ENCODE peak calls at places on chromosomes 5 and 9, in five cellular contexts. V is ovary, M is K562, L is stomach, B is GM12878. Y is an unnamed sample. For H3K36me3, the result is how much of the 10 kb centered on the place peaks cover.

GRCh38 chr9:76400534-76401096 is 6.4 kb upstream of the RFK start:
- DNase-seq in M (no peak), V (no peak), L (no peak), B (no peak), Y (no peak)

GRCh38 chr5:172757394-172758010 is 13.5 kb downstream of the DUSP1 start:
- DNase-seq in V (no peak), L (no peak), M (no peak), B (no peak), Y (no peak)

GRCh38 chr9:93305497-93306020 is 121.6 kb downstream of the WNK2 start:
- DNase-seq in M (no peak), V (no peak), L (peak), B (no peak), Y (no peak)

GRCh38 chr5:56696900-56697299 is 118.4 kb upstream of the MAP3K1 start:
- DNase-seq in L (no peak), M (no peak), B (no peak), V (peak), Y (no peak)

GRCh38 chr9:88173378-88173999 is 35.2 kb upstream of the SPATA31C2 start:
- DNase-seq in M (peak), B (no peak), V (no peak), L (no peak), Y (peak)

GRCh38 chr9:259405-260404 is 45.0 kb downstream of the DOCK8 start:
- DNase-seq in L (no peak), M (no peak), V (no peak), B (no peak), Y (no peak)

GRCh38 chr5:33857037-33857436 is 34.8 kb downstream of the ADAMTS12 start:
- DNase-seq in V (no peak), B (peak), L (no peak), M (no peak), Y (no peak)

GRCh38 chr5:56264417-56265025 is 31.4 kb upstream of the ANKRD55 start:
- DNase-seq in M (peak), B (no peak), L (peak), V (no peak), Y (no peak)

GRCh38 chr5:89396262-89396975 is 513.4 kb upstream of the MEF2C start:
- DNase-seq in M (no peak), V (no peak), B (peak), L (no peak), Y (no peak)

GRCh38 chr9:77708416-77708815 is 60.3 kb upstream of the GNA14 start:
- DNase-seq in V (no peak), M (no peak), B (no peak), L (no peak), Y (no peak)

GRCh38 chr9:38621434-38622082 is 1.2 kb upstream of the ANKRD18A start:
- DNase-seq in L (peak), V (no peak), M (no peak), B (no peak), Y (peak)

GRCh38 chr5:73528248-73528647 is 30.0 kb downstream of the BTF3 start:
- DNase-seq in M (no peak), B (no peak), V (no peak), L (no peak), Y (no peak)

GRCh38 chr9:17635115-17635890 is 56.4 kb downstream of the SH3GL2 start:
- DNase-seq in L (no peak), V (no peak), M (no peak), B (no peak), Y (no peak)

GRCh38 chr9:101440714-101441230 is 5.2 kb upstream of the ALDOB start:
- DNase-seq in B (no peak), V (no peak), L (no peak), M (no peak), Y (no peak)

GRCh38 chr5:76601470-76601869 is 21.7 kb downstream of the F2RL2 start:
- DNase-seq in M (peak), B (no peak), L (no peak), V (no peak), Y (no peak)

GRCh38 chr5:15904894-15905805 is 274.4 kb downstream of the MARCHF11 start:
- DNase-seq in V (no peak), M (no peak), B (no peak), L (no peak), Y (no peak)

DNA sequence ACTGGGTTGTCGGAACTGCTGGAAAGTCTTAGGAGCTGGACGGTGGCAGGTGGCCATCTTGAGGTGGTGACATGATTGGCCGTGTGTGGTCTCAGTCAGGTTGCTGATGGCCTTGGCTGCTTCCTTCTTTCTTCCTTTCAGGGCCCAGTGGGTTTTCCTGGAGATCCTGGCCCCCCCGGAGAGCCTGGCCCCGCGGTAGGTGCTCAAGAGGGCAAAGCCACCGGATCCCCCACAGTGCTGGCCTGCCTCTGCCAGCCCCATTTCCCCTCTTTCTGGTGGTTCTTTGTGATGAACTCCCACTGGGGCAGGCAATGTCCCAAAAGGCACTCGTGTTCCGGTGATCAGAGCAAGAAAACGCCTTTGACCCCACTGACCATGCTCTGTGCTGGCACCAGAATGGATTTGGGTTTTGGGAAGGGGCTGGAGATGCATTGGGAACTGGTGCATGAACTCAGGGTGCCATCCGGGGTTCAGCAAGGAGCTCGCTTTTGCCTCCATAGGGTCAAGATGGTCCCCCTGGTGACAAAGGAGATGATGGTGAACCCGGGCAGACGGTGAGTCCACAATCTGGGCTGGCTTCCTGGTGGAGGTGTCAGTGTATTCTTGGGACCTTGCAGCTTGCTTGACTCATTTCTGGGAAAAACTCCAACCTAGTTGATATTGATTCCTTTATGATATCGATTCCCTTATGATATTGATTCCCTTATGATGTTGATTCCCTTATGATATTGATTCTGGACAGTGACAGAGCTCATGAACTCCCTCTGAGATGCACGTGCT is 65.0 kb upstream of the FCN2 start:
- DNase-seq in V (no peak), B (no peak), M (no peak), L (no peak), Y (no peak)
- H3K36me3 ChIP-seq in V (under half), B (under half), M (under half), L (under half), Y (under half)

GRCh38 chr5:72252574-72253155 is 67.4 kb downstream of the MRPS27 start:
- DNase-seq in L (no peak), B (no peak), V (no peak), M (no peak), Y (no peak)
- TF ChIP-seq EP300 in L (no peak), B (no peak), V (no peak), M (no peak), Y (no peak)

GRCh38 chr5:179883163-179883562 is 24.5 kb downstream of the TBC1D9B start:
- DNase-seq in M (no peak), L (no peak), B (no peak), V (no peak), Y (no peak)
- H3K36me3 ChIP-seq in M (half or more), L (under half), B (under half), V (under half), Y (under half)

GRCh38 chr5:112143684-112144083 is 275.4 kb downstream of the EPB41L4A start:
- DNase-seq in L (no peak), M (no peak), V (no peak), B (no peak), Y (no peak)

GRCh38 chr5:112141582-112141981 is 277.5 kb downstream of the EPB41L4A start:
- DNase-seq in M (no peak), L (no peak), B (no peak), V (no peak), Y (no peak)

GRCh38 chr5:112146323-112146848 is 272.7 kb downstream of the EPB41L4A start:
- DNase-seq in L (no peak), V (no peak), M (no peak), B (peak), Y (no peak)

DNA sequence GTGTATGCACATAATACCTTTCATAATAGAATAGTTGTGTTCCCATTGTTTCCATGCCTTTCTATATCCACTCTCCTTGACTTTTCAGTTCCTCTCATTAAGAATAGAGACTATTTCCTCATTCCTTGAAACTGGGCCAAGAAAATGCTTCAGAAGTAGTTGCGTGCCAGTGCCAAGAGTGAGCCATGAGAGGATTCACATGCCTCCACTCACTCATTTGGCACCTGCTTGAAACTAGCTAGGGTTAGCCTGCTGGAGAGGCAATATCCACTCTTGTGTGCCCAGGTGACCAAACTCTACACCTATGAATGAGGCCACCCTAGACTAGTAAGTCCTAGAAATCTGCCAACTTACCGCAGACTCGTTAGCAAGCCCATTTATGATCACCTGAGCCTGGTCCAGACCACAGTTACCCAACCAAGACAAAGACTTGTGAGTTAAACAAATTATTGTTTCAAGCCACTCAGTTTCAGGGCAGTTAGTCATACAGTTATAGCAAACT is 276.3 kb downstream of the EPB41L4A start:
- DNase-seq in L (no peak), B (peak), V (no peak), M (no peak), Y (no peak)
- TF ChIP-seq EP300 in L (no peak), B (peak), V (no peak), M (no peak), Y (no peak)

GRCh38 chr5:113552620-113553019 is 39.1 kb downstream of the YTHDC2 start:
- DNase-seq in V (no peak), M (no peak), B (no peak), L (no peak), Y (no peak)
- H3K36me3 ChIP-seq in V (under half), M (half or more), B (under half), L (under half), Y (half or more)

GRCh38 chr5:59744531-59744992 is 149.0 kb downstream of the PDE4D start:
- DNase-seq in L (no peak), V (no peak), M (no peak), B (no peak), Y (no peak)
- TF ChIP-seq EP300 in L (no peak), V (no peak), M (no peak), B (no peak), Y (no peak)

GRCh38 chr5:148412124-148412523 is 28.4 kb downstream of the FBXO38 start:
- DNase-seq in V (no peak), L (no peak), M (no peak), B (no peak), Y (no peak)
- H3K36me3 ChIP-seq in V (under half), L (under half), M (half or more), B (under half), Y (under half)

DNA sequence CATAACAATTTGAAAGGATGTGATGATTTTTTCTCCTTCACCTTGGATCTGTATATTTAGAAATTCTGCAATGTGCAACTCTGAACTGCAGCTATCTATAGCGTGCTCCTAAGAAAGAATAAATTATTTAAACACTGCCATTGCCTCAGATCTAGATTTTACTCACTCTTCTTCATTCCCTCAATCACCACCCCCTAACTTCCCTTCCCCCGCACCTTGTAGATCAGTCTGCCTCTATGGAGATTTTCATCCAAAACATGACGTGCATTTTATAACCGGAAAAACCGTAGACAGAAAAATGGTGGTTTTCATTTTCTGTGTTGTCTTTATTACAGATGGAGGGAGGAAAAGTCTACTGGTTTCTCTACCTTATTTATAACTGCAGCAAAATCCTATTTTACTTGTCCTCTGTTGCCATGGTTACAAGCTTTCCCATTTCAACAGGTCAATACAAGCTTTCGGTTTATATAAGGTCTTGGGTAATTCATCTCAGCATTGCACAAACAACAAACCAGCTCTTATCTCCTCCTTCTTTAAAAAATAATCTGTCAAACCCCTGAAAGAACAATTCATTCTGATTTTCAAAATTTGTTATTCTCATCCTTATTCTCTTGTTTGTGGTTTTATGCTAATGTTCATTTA is 480.0 kb downstream of the TAF11L14 start:
- DNase-seq in M (no peak), B (no peak), L (no peak), V (no peak), Y (no peak)
- TF ChIP-seq EP300 in M (no peak), B (no peak), L (no peak), V (no peak), Y (no peak)

GRCh38 chr5:95520176-95520575 is 34.6 kb downstream of the SKIC3 start:
- DNase-seq in V (no peak), L (no peak), M (no peak), B (no peak), Y (no peak)
- H3K36me3 ChIP-seq in V (under half), L (under half), M (half or more), B (under half), Y (under half)

DNA sequence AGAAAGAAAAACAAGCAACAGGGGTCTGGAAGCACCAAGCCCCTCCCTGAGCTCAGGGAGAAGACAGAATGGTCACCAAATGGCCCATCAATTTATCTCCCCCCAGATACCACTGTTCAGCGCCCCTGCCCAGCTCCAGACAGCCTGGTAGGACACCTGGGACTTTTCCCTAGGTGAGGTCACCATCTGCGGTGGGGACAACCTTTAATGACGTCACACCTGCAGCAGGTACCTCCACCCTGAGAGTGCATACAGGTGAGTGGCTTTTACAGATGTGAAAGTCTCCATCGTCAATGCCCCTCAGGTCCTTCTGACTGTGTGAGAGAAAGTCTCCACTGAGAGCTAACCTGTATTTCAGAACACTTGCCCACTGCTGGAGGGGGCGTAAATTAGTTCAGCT is 34.3 kb upstream of the LAMC3 start:
- DNase-seq in L (no peak), M (peak), B (no peak), V (no peak), Y (no peak)
- TF ChIP-seq EP300 in L (no peak), M (no peak), B (no peak), V (no peak), Y (no peak)

Y was measured in transverse colon.